ENCODE peak calls at places on chromosomes 6 and 20, in four cellular contexts. One of them, this sample, is unnamed. For H3K4me1 and H3K36me3, the result is how much of the 10 kb centered on the place peaks cover.

GRCh38 chr6:43887906-43888683 is 118.1 kb downstream of the VEGFA start:
- DNase-seq in tibial artery: no peak
- DNase-seq in uterus: no peak
- DNase-seq in CD8-positive, alpha-beta T cell: no peak
- DNase-seq in this sample: no peak

GRCh38 chr6:11806561-11807317 is 28.1 kb upstream of the ADTRP start:
- DNase-seq in tibial artery: no peak
- DNase-seq in uterus: no peak
- DNase-seq in CD8-positive, alpha-beta T cell: no peak
- DNase-seq in this sample: no peak

GRCh38 chr6:16737389-16737788 is 23.9 kb downstream of the ATXN1 start:
- DNase-seq in tibial artery: no peak
- DNase-seq in uterus: no peak
- DNase-seq in CD8-positive, alpha-beta T cell: no peak
- DNase-seq in this sample: no peak

GRCh38 chr6:10733151-10733715 is 10.4 kb downstream of the TMEM14C start:
- DNase-seq in tibial artery: no peak
- DNase-seq in uterus: no peak
- DNase-seq in CD8-positive, alpha-beta T cell: peak
- DNase-seq in this sample: no peak

GRCh38 chr20:34222208-34222607 is 19.0 kb upstream of the ASIP start:
- DNase-seq in tibial artery: no peak
- DNase-seq in uterus: peak
- DNase-seq in CD8-positive, alpha-beta T cell: no peak
- DNase-seq in this sample: no peak

GRCh38 chr20:61668064-61668463 is 397.6 kb downstream of the TAF4 start:
- DNase-seq in tibial artery: no peak
- DNase-seq in uterus: no peak
- DNase-seq in CD8-positive, alpha-beta T cell: no peak
- DNase-seq in this sample: no peak

GRCh38 chr6:43807228-43808061 is 37.4 kb downstream of the VEGFA start:
- DNase-seq in tibial artery: no peak
- DNase-seq in uterus: no peak
- DNase-seq in CD8-positive, alpha-beta T cell: no peak
- DNase-seq in this sample: no peak

GRCh38 chr6:6220718-6221117 is 99.7 kb downstream of the F13A1 start:
- DNase-seq in tibial artery: no peak
- DNase-seq in uterus: no peak
- DNase-seq in CD8-positive, alpha-beta T cell: no peak
- DNase-seq in this sample: no peak

GRCh38 chr6:113148576-113148975 is 708.6 kb upstream of the MARCKS start:
- DNase-seq in tibial artery: no peak
- DNase-seq in uterus: no peak
- DNase-seq in CD8-positive, alpha-beta T cell: no peak
- DNase-seq in this sample: no peak

GRCh38 chr20:37405351-37405897 is 59.5 kb downstream of the SRC start:
- DNase-seq in tibial artery: no peak
- DNase-seq in uterus: no peak
- DNase-seq in CD8-positive, alpha-beta T cell: no peak
- DNase-seq in this sample: no peak

GRCh38 chr6:107692351-107692750 is 131.8 kb downstream of the SCML4 start:
- DNase-seq in tibial artery: no peak
- DNase-seq in uterus: no peak
- DNase-seq in CD8-positive, alpha-beta T cell: no peak
- DNase-seq in this sample: no peak

DNA sequence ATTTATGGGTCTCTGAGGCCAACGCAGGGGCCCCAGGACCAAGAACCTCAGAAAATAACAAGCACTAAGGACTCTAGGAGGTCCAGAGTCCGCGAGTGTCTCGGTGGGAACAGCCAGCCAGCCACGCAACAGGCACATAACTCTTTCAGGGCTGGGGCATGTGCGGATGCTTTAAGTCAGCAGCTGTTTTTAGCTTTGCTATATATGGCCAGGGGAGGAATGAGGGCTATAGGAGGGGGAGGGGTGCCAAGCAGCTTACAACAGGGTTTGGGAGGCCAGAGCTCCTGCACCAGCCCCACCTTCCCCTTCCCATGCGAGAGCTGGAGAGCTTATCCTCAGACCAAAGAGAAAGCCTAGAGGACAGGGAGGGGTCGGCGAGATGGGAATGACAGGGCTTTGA is 6.2 kb downstream of the JPH2 start:
- DNase-seq in tibial artery: peak
- DNase-seq in uterus: peak
- DNase-seq in CD8-positive, alpha-beta T cell: no peak
- DNase-seq in this sample: no peak
- H3K4me3 ChIP-seq in tibial artery: peak
- H3K4me3 ChIP-seq in uterus: peak
- H3K4me3 ChIP-seq in CD8-positive, alpha-beta T cell: no peak
- H3K4me3 ChIP-seq in this sample: no peak

GRCh38 chr6:17863971-17864754 is 123.3 kb downstream of the KIF13A start:
- DNase-seq in tibial artery: peak
- DNase-seq in uterus: no peak
- DNase-seq in CD8-positive, alpha-beta T cell: no peak
- DNase-seq in this sample: no peak
- H3K4me1 ChIP-seq in tibial artery: under half
- H3K4me1 ChIP-seq in uterus: under half
- H3K4me1 ChIP-seq in CD8-positive, alpha-beta T cell: under half
- H3K4me1 ChIP-seq in this sample: under half

GRCh38 chr20:43682446-43682845 is 15.5 kb downstream of the MYBL2 start:
- DNase-seq in tibial artery: no peak
- DNase-seq in uterus: no peak
- DNase-seq in CD8-positive, alpha-beta T cell: no peak
- DNase-seq in this sample: no peak

GRCh38 chr20:43680976-43681375 is 14.1 kb downstream of the MYBL2 start:
- DNase-seq in tibial artery: no peak
- DNase-seq in uterus: no peak
- DNase-seq in CD8-positive, alpha-beta T cell: no peak
- DNase-seq in this sample: no peak

GRCh38 chr20:43686820-43687219 is 19.9 kb downstream of the MYBL2 start:
- DNase-seq in tibial artery: no peak
- DNase-seq in uterus: no peak
- DNase-seq in CD8-positive, alpha-beta T cell: no peak
- DNase-seq in this sample: no peak

GRCh38 chr20:43681468-43681942 is 14.6 kb downstream of the MYBL2 start:
- DNase-seq in tibial artery: no peak
- DNase-seq in uterus: no peak
- DNase-seq in CD8-positive, alpha-beta T cell: no peak
- DNase-seq in this sample: no peak

DNA sequence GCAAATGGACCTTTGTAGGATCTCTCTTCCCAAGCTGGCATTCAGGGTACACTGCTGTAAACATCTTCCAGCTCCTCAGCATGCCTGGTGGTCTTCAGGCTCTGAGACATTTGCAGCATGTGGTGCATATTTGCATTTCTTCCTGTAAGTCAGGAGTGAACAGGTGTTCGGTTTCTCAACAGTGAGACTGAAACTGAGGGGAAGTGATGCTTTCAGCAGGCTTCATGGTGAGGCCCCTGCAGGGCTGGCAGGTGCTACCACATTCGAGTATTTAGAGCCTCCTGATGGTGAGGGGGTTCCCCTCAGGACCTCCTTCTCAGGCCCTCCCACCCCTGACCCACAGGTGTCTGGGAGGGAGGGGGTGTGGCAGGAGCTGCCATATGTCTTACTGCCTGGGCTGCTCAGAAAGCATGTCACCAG is 15.1 kb downstream of the MYBL2 start:
- DNase-seq in tibial artery: no peak
- DNase-seq in uterus: no peak
- DNase-seq in CD8-positive, alpha-beta T cell: no peak
- DNase-seq in this sample: no peak
- H3K36me3 ChIP-seq in tibial artery: under half
- H3K36me3 ChIP-seq in uterus: under half
- H3K36me3 ChIP-seq in CD8-positive, alpha-beta T cell: under half
- H3K36me3 ChIP-seq in this sample: half or more

GRCh38 chr20:24470782-24471582 is 1.6 kb downstream of the SYNDIG1 start:
- DNase-seq in tibial artery: no peak
- DNase-seq in uterus: peak
- DNase-seq in CD8-positive, alpha-beta T cell: no peak
- DNase-seq in this sample: no peak
- H3K4me3 ChIP-seq in tibial artery: peak
- H3K4me3 ChIP-seq in uterus: peak
- H3K4me3 ChIP-seq in CD8-positive, alpha-beta T cell: no peak
- H3K4me3 ChIP-seq in this sample: no peak

DNA sequence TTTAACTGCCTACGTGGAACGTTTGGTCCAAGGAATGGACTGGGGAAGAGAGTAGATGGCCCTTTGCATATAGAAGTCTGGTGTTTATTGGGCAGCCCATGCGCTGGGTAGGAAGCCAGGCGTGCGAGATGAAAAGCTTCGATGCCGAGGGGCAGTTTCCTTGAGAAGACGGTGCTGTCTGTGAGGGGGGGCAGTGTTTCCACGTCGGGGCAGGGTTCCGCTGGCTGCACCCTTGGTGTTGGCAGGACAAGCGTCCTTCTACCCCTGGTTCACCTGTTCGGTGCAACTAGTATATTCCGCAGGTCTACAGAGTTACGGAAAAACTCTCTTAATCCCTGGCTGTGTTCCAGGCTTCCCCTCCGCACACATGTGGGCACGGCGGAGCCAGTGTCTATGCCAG is 88.2 kb downstream of the SMOC2 start:
- DNase-seq in tibial artery: no peak
- DNase-seq in uterus: no peak
- DNase-seq in CD8-positive, alpha-beta T cell: no peak
- DNase-seq in this sample: no peak
- H3K4me1 ChIP-seq in tibial artery: under half
- H3K4me1 ChIP-seq in uterus: under half
- H3K4me1 ChIP-seq in CD8-positive, alpha-beta T cell: under half
- H3K4me1 ChIP-seq in this sample: under half

DNA sequence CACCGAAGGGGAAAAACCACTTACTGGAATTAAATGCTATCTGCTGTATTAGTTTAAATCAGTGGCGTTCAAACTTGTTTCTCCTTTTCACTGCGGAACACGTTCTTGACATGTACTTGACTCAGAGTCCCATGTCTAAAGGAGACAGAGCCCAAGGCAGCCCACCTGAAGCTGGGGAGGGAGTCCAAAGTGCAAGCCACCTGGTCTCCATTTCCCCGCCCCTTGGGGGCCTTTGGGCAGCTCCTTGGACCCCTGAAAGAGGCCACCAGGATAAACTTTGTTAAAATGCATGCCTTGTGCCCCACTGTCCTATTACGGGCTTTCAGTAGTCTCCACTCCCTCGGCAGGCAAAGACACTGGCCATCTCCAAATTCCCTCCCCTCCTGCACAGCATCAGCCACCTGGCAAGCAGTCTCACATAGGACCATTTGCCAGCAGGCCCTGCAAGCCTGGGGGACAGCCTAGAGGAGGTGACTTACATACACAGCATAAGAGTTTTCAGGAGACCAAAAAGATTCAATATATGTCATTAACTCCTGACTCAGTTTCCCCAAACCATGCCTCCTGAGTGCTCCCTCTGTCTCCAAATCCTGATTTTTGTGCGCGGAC is 6.7 kb downstream of the PCK1 start:
- DNase-seq in tibial artery: no peak
- DNase-seq in uterus: no peak
- DNase-seq in CD8-positive, alpha-beta T cell: no peak
- DNase-seq in this sample: no peak
- H3K36me3 ChIP-seq in tibial artery: under half
- H3K36me3 ChIP-seq in uterus: under half
- H3K36me3 ChIP-seq in CD8-positive, alpha-beta T cell: under half
- H3K36me3 ChIP-seq in this sample: under half

DNA sequence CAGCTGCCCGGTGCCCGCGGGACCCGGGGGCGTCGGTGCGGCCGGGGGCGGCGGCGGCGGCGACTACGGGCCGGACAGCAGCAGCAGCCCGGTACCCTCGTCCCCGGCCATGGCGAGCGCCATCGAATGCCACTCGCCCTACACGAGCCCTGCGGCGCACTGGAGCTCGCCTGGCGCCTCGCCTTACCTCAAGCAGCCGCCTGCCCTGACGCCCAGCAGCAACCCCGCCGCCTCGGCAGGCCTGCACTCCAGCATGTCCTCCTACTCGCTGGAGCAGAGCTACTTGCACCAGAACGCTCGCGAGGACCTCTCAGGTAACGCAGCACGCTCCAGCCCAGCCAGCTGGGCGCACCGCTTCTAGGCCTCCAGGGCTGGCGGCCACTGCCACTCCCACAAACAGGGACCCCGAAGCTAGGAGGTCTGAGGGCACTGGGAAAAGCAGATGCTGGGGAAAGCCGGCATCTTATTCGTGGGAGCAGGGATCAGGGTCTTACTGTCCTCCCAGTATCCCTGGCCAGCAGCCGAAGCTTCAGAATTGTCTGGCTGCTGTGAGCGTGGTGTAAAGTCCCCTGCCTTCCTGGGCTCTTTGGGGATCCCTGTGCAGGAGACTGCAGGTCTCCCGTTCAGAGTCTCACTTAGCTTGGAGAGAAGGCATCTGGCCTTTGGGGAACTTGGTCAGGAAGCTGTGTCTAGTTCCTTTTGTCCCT is 1.6 kb downstream of the FOXF2 start:
- DNase-seq in tibial artery: no peak
- DNase-seq in uterus: no peak
- DNase-seq in CD8-positive, alpha-beta T cell: no peak
- DNase-seq in this sample: peak
- H3K4me3 ChIP-seq in tibial artery: peak
- H3K4me3 ChIP-seq in uterus: peak
- H3K4me3 ChIP-seq in CD8-positive, alpha-beta T cell: no peak
- H3K4me3 ChIP-seq in this sample: peak

This sample was measured in HAP-1.